ENCODE peak calls at places on chromosomes 5 and 9, in seven cellular contexts. N is GM12865, E is NB4, X is endodermal cell, Z is astrocyte of the spinal cord, F is left ventricle myocardium inferior, L is fibroblast of villous mesenchyme. R is an unnamed sample.

GRCh38 chr5:171477101-171477500 is 57.7 kb downstream of the FGF18 start:
- DNase-seq in Z (no peak), X (no peak), E (no peak), L (no peak), N (no peak), F (no peak), R (no peak)

GRCh38 chr5:115375922-115376321 is 79.5 kb upstream of the CCDC112 start:
- DNase-seq in E (peak; percentile 4), F (no peak), Z (no peak), N (no peak), L (peak; percentile 57), X (no peak), R (no peak)

GRCh38 chr5:179732918-179733763 is 519 bp downstream of the MAML1 start:
- DNase-seq in L (peak; percentile 49), F (peak; percentile 34), Z (peak; percentile 43), X (peak; percentile 75), E (peak; percentile 54), N (peak; percentile 50), R (peak; percentile 39)

GRCh38 chr9:91589101-91589553 is 165.5 kb upstream of the NFIL3 start:
- DNase-seq in F (peak; percentile 35), X (no peak), Z (peak; percentile 75), N (peak; percentile 64), L (peak; percentile 70), E (peak; percentile 33), R (peak; percentile 15)

GRCh38 chr5:168699002-168699401 is 119.8 kb upstream of the PANK3 start:
- DNase-seq in N (no peak), F (peak; percentile 50), E (no peak), X (no peak), Z (no peak), L (no peak), R (no peak)

GRCh38 chr9:21434202-21435014 is 5.8 kb upstream of the IFNA1 start:
- DNase-seq in F (no peak), L (peak; percentile 78), X (peak; percentile 77), E (peak; percentile 68), N (peak; percentile 71), Z (peak; percentile 78), R (no peak)

GRCh38 chr9:71025728-71026127 is 95.7 kb downstream of the TRPM3 start:
- DNase-seq in F (no peak), N (no peak), E (no peak), X (no peak), Z (no peak), L (no peak), R (no peak)

GRCh38 chr5:134714120-134714519 is 24.2 kb upstream of the CAMLG start:
- DNase-seq in N (no peak), Z (no peak), E (no peak), X (peak; percentile 76), F (no peak), L (no peak), R (no peak)

GRCh38 chr5:75678155-75678554 is 39.1 kb downstream of the POC5 start:
- DNase-seq in F (no peak), Z (no peak), L (no peak), N (no peak), X (no peak), E (no peak), R (no peak)

GRCh38 chr5:37825334-37825915 is 14.4 kb downstream of the GDNF start:
- DNase-seq in E (no peak), N (no peak), L (no peak), X (peak; percentile 55), F (no peak), Z (no peak), R (no peak)

GRCh38 chr9:70474413-70474812 is 60.0 kb upstream of the KLF9 start:
- DNase-seq in N (no peak), X (no peak), L (no peak), Z (no peak), E (no peak), F (no peak), R (no peak)

GRCh38 chr5:58759745-58760144 is 176.9 kb downstream of the RAB3C start:
- DNase-seq in Z (no peak), L (peak; percentile 24), E (peak; percentile 58), F (no peak), X (no peak), N (peak; percentile 58), R (peak; percentile 28)

GRCh38 chr9:35748239-35748857 is 680 bp downstream of the GBA2 start:
- DNase-seq in N (no peak), X (no peak), L (peak; percentile 27), E (no peak), F (no peak), Z (no peak), R (no peak)

GRCh38 chr9:137296214-137297059 is 5.6 kb downstream of the NRARP start:
- DNase-seq in X (peak; percentile 68), Z (peak; percentile 56), F (peak; percentile 73), N (no peak), E (no peak), L (peak; percentile 74), R (no peak)

GRCh38 chr9:104774831-104775573 is 11.1 kb downstream of the NIPSNAP3B start:
- DNase-seq in L (peak; percentile 26), F (no peak), Z (no peak), X (no peak), N (peak; percentile 80), E (peak; percentile 87), R (peak; percentile 71)

GRCh38 chr9:88953401-88954029 is 37.8 kb upstream of the S1PR3 start:
- DNase-seq in N (no peak), E (peak; percentile 22), F (no peak), L (peak; percentile 33), Z (peak; percentile 75), X (no peak), R (no peak)

GRCh38 chr5:138946831-138947560 is 71.9 kb upstream of the LRRTM2 start:
- DNase-seq in E (no peak), L (no peak), X (no peak), F (no peak), Z (no peak), N (no peak), R (no peak)

GRCh38 chr9:133477992-133478850 is 678 bp downstream of the SLC2A6 start:
- DNase-seq in X (peak; percentile 69), F (peak; percentile 43), L (no peak), Z (no peak), N (peak; percentile 75), E (peak; percentile 70), R (peak; percentile 66)

GRCh38 chr9:128553695-128554094 is 1.3 kb downstream of the SPTAN1 start:
- DNase-seq in E (peak; percentile 38), N (no peak), L (peak; percentile 88), Z (peak; percentile 66), F (no peak), X (no peak), R (no peak)

GRCh38 chr9:131524578-131525315 is 6.3 kb downstream of the UCK1 start:
- DNase-seq in L (peak; percentile 28), F (no peak), Z (no peak), X (peak; percentile 36), N (no peak), E (no peak), R (no peak)

GRCh38 chr9:76808636-76809035 is 44.4 kb downstream of the PCA3 start:
- DNase-seq in X (no peak), L (no peak), N (no peak), F (no peak), E (no peak), Z (no peak), R (no peak)

DNA sequence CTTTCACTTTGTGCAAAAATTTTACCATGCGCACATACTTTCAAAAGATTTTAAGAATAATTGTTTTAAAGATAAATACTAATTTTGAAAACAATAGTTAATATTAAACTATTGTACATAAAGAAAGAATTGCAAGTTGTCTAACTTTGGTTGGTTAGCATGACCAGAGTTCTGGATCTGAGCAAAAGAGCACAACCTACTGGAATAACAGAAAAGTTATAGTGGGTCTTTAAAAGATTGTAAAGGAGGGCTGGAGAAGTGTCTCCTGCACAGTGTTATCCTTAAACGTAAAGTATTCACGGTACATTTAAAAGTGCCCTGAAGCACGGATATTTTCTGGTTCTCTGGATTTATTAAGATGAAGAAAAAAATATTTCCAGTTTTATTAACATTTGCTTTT is 70.6 kb downstream of the GLIS3 start:
- DNase-seq in E (no peak), X (no peak), N (no peak), L (no peak), Z (no peak), F (no peak), R (no peak)
- TF ChIP-seq CTCF in E (no peak), X (no peak), N (no peak), L (peak; percentile 21), Z (peak; percentile 15), F (no peak), R (no peak)

DNA sequence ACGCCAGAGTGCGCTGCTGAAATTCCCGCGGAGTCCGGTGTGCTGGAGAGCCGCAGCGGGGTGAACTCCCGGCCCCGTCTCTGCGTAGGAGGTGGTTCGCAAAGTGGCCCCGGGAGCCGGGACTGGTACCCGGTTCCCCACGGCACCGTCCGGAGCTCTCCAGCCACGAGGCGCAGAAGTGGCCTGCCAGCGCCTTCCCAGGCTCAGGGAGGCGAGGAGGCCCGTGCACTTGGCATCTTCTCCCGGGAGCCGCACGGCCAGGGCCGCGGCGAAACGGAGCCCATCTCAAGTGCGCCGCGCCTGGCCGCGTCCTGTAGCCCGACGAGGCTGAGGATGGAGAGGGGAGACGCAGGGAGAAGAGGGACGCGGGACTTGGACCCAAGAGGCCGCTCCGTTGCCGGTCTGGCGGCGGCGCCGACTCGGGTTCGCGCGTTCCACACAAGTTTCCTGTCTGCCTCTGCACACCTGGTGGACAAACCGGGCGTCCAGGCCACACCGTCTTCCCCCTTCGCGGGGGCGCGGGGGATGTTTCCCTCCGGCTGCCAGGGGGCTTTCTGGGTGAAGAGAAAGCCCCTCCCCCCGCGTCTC is 1.0 kb upstream of the IRX1 start:
- DNase-seq in Z (peak; percentile 46), X (peak; percentile 84), E (no peak), N (no peak), L (no peak), F (no peak), R (no peak)
- TF ChIP-seq CTCF in Z (peak; percentile 21), X (peak; percentile 57), E (no peak), N (no peak), L (no peak), F (no peak), R (no peak)

DNA sequence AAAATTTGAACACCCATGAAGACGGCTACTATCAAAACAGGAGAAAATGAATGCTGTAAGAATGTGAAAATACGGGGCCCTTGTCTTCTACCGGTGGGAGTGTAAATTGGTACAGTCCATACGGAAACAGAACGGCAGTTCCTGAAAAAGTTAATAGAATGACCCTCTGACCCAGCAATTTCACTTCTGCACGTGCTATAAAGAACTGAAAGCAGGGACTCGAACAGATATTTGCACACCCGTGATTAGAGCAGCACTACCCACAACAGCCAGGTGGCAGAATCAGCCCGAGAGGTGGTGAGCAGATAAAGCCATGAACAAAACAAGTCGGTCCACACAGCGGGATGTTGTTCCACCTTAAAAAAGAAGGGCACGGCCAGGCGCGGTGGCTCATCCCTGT is 22.6 kb upstream of the SLC12A7 start:
- DNase-seq in N (peak; percentile 77), L (no peak), E (no peak), Z (no peak), X (no peak), F (no peak), R (peak; percentile 44)
- TF ChIP-seq CTCF in N (peak; percentile 35), L (no peak), E (no peak), Z (no peak), X (peak; percentile 64), F (peak; percentile 33), R (peak; percentile 41)

DNA sequence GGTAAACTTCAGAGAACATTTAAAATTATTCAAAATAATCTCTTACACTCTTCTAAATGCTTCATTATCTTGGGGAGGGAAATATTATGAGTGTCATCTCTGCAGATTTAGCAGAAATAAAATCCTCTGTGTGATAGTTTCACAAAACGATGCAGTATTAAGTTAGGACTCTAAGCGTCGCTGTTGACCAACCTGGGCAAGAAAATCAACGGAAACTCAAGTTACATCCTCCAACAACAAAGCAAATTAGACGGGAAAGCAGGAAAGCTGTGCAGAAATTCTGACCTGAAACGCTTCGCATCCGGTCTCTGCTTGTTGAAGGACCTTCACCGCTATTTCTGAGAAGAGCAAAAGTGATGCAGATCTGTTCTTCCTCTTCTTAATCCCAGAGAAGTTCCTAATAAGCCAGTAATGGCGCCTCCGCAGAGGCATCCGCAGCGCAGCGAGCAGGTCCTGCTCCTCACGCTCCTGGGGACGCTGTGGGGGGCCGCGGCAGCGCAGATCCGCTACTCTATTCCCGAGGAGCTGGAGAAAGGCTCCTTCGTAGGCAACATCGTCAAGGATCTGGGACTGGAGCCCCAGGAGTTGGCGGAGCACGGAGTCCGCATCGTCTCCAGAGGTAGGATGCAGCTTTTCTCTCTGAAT is at the start of gene PCDHGA6:
- DNase-seq in N (no peak), L (peak; percentile 43), E (peak; percentile 16), Z (peak; percentile 48), F (no peak), X (no peak), R (no peak)
- TF ChIP-seq CTCF in N (peak; percentile 28), L (peak; percentile 65), E (peak; percentile 15), Z (peak; percentile 58), F (peak; percentile 62), X (peak; percentile 39), R (no peak)

R was measured in GM06990.